ENCODE peak calls at places on chromosome 15, in eight cellular contexts. One of them, this sample, is unnamed.

GRCh38 chr15:69885182-69886041 is 212.3 kb downstream of the TLE3 start:
- DNase-seq in stimulated activated CD4-positive, alpha-beta T cell treated with anti-CD3 and anti-CD28 coated beads, Interleukin-2, amount 100 ng/mL, for 24 hours: no peak
- DNase-seq in left cardiac atrium: no peak
- DNase-seq in tibial nerve: no peak
- DNase-seq in activated gamma-delta T cell treated with Interleukin-2 at 50 U/mL for 16 hours: no peak
- DNase-seq in AG10803: no peak
- DNase-seq in erythroblast: no peak
- DNase-seq in AG08395: no peak
- DNase-seq in this sample: no peak

GRCh38 chr15:88627463-88627862 is 6.3 kb downstream of the AEN start:
- DNase-seq in activated gamma-delta T cell treated with Interleukin-2 at 50 U/mL for 16 hours: peak; percentile 71
- DNase-seq in tibial nerve: no peak
- DNase-seq in AG10803: no peak
- DNase-seq in left cardiac atrium: no peak
- DNase-seq in erythroblast: peak; percentile 39
- DNase-seq in AG08395: no peak
- DNase-seq in stimulated activated CD4-positive, alpha-beta T cell treated with anti-CD3 and anti-CD28 coated beads, Interleukin-2, amount 100 ng/mL, for 24 hours: peak; percentile 44
- DNase-seq in this sample: no peak

GRCh38 chr15:27486676-27487290 is 515.8 kb downstream of the GABRG3 start:
- DNase-seq in activated gamma-delta T cell treated with Interleukin-2 at 50 U/mL for 16 hours: no peak
- DNase-seq in AG08395: no peak
- DNase-seq in stimulated activated CD4-positive, alpha-beta T cell treated with anti-CD3 and anti-CD28 coated beads, Interleukin-2, amount 100 ng/mL, for 24 hours: no peak
- DNase-seq in AG10803: no peak
- DNase-seq in left cardiac atrium: no peak
- DNase-seq in erythroblast: no peak
- DNase-seq in tibial nerve: no peak
- DNase-seq in this sample: no peak

GRCh38 chr15:38600241-38600640 is 35.6 kb upstream of the RASGRP1 start:
- DNase-seq in activated gamma-delta T cell treated with Interleukin-2 at 50 U/mL for 16 hours: no peak
- DNase-seq in AG10803: no peak
- DNase-seq in AG08395: no peak
- DNase-seq in erythroblast: no peak
- DNase-seq in tibial nerve: no peak
- DNase-seq in left cardiac atrium: no peak
- DNase-seq in stimulated activated CD4-positive, alpha-beta T cell treated with anti-CD3 and anti-CD28 coated beads, Interleukin-2, amount 100 ng/mL, for 24 hours: no peak
- DNase-seq in this sample: no peak

GRCh38 chr15:59885832-59886231 is 118.3 kb upstream of the FOXB1 start:
- DNase-seq in AG08395: peak; percentile 10
- DNase-seq in stimulated activated CD4-positive, alpha-beta T cell treated with anti-CD3 and anti-CD28 coated beads, Interleukin-2, amount 100 ng/mL, for 24 hours: no peak
- DNase-seq in AG10803: peak; percentile 31
- DNase-seq in tibial nerve: no peak
- DNase-seq in activated gamma-delta T cell treated with Interleukin-2 at 50 U/mL for 16 hours: no peak
- DNase-seq in left cardiac atrium: no peak
- DNase-seq in erythroblast: no peak
- DNase-seq in this sample: no peak

GRCh38 chr15:76636059-76636458 is 269.1 kb downstream of the SCAPER start:
- DNase-seq in erythroblast: no peak
- DNase-seq in AG10803: no peak
- DNase-seq in tibial nerve: no peak
- DNase-seq in activated gamma-delta T cell treated with Interleukin-2 at 50 U/mL for 16 hours: no peak
- DNase-seq in left cardiac atrium: no peak
- DNase-seq in AG08395: no peak
- DNase-seq in stimulated activated CD4-positive, alpha-beta T cell treated with anti-CD3 and anti-CD28 coated beads, Interleukin-2, amount 100 ng/mL, for 24 hours: no peak
- DNase-seq in this sample: no peak

GRCh38 chr15:94587071-94587470 is 355.7 kb downstream of the MCTP2 start:
- DNase-seq in AG08395: no peak
- DNase-seq in erythroblast: no peak
- DNase-seq in AG10803: no peak
- DNase-seq in left cardiac atrium: no peak
- DNase-seq in tibial nerve: no peak
- DNase-seq in activated gamma-delta T cell treated with Interleukin-2 at 50 U/mL for 16 hours: no peak
- DNase-seq in stimulated activated CD4-positive, alpha-beta T cell treated with anti-CD3 and anti-CD28 coated beads, Interleukin-2, amount 100 ng/mL, for 24 hours: no peak
- DNase-seq in this sample: no peak

GRCh38 chr15:98713585-98714001 is 65.3 kb downstream of the IGF1R start:
- DNase-seq in stimulated activated CD4-positive, alpha-beta T cell treated with anti-CD3 and anti-CD28 coated beads, Interleukin-2, amount 100 ng/mL, for 24 hours: no peak
- DNase-seq in erythroblast: no peak
- DNase-seq in AG08395: peak; percentile 83
- DNase-seq in tibial nerve: no peak
- DNase-seq in left cardiac atrium: peak; percentile 47
- DNase-seq in AG10803: peak; percentile 72
- DNase-seq in activated gamma-delta T cell treated with Interleukin-2 at 50 U/mL for 16 hours: no peak
- DNase-seq in this sample: no peak

GRCh38 chr15:42921049-42921731 is 612 bp upstream of the TTBK2 start:
- DNase-seq in AG10803: peak; percentile 17
- DNase-seq in AG08395: peak; percentile 5
- DNase-seq in stimulated activated CD4-positive, alpha-beta T cell treated with anti-CD3 and anti-CD28 coated beads, Interleukin-2, amount 100 ng/mL, for 24 hours: peak; percentile 51
- DNase-seq in tibial nerve: peak; percentile 26
- DNase-seq in activated gamma-delta T cell treated with Interleukin-2 at 50 U/mL for 16 hours: peak; percentile 35
- DNase-seq in erythroblast: peak; percentile 62
- DNase-seq in left cardiac atrium: no peak
- DNase-seq in this sample: peak; percentile 68

GRCh38 chr15:37019479-37020433 is 80.6 kb downstream of the MEIS2 start:
- DNase-seq in stimulated activated CD4-positive, alpha-beta T cell treated with anti-CD3 and anti-CD28 coated beads, Interleukin-2, amount 100 ng/mL, for 24 hours: no peak
- DNase-seq in left cardiac atrium: no peak
- DNase-seq in activated gamma-delta T cell treated with Interleukin-2 at 50 U/mL for 16 hours: no peak
- DNase-seq in erythroblast: peak; percentile 4
- DNase-seq in tibial nerve: no peak
- DNase-seq in AG08395: no peak
- DNase-seq in AG10803: peak; percentile 9
- DNase-seq in this sample: no peak

GRCh38 chr15:58666957-58667356 is 82.5 kb downstream of the ADAM10 start:
- DNase-seq in left cardiac atrium: no peak
- DNase-seq in stimulated activated CD4-positive, alpha-beta T cell treated with anti-CD3 and anti-CD28 coated beads, Interleukin-2, amount 100 ng/mL, for 24 hours: no peak
- DNase-seq in AG08395: peak; percentile 21
- DNase-seq in AG10803: peak; percentile 11
- DNase-seq in tibial nerve: no peak
- DNase-seq in activated gamma-delta T cell treated with Interleukin-2 at 50 U/mL for 16 hours: no peak
- DNase-seq in erythroblast: no peak
- DNase-seq in this sample: no peak

GRCh38 chr15:64023215-64023614 is 23.1 kb downstream of the DAPK2 start:
- DNase-seq in erythroblast: no peak
- DNase-seq in stimulated activated CD4-positive, alpha-beta T cell treated with anti-CD3 and anti-CD28 coated beads, Interleukin-2, amount 100 ng/mL, for 24 hours: no peak
- DNase-seq in AG10803: no peak
- DNase-seq in AG08395: no peak
- DNase-seq in tibial nerve: no peak
- DNase-seq in left cardiac atrium: no peak
- DNase-seq in activated gamma-delta T cell treated with Interleukin-2 at 50 U/mL for 16 hours: no peak
- DNase-seq in this sample: no peak

GRCh38 chr15:67520276-67520975 is 505 bp upstream of the C15orf61 start:
- DNase-seq in AG08395: no peak
- DNase-seq in erythroblast: no peak
- DNase-seq in AG10803: no peak
- DNase-seq in left cardiac atrium: no peak
- DNase-seq in activated gamma-delta T cell treated with Interleukin-2 at 50 U/mL for 16 hours: no peak
- DNase-seq in stimulated activated CD4-positive, alpha-beta T cell treated with anti-CD3 and anti-CD28 coated beads, Interleukin-2, amount 100 ng/mL, for 24 hours: no peak
- DNase-seq in tibial nerve: no peak
- DNase-seq in this sample: no peak

GRCh38 chr15:70121656-70122297 is 24.1 kb upstream of the TLE3 start:
- DNase-seq in activated gamma-delta T cell treated with Interleukin-2 at 50 U/mL for 16 hours: no peak
- DNase-seq in erythroblast: no peak
- DNase-seq in AG08395: peak; percentile 93
- DNase-seq in tibial nerve: peak; percentile 83
- DNase-seq in AG10803: peak; percentile 85
- DNase-seq in stimulated activated CD4-positive, alpha-beta T cell treated with anti-CD3 and anti-CD28 coated beads, Interleukin-2, amount 100 ng/mL, for 24 hours: no peak
- DNase-seq in left cardiac atrium: peak; percentile 69
- DNase-seq in this sample: no peak

GRCh38 chr15:100601158-100601557 is 826 bp downstream of the LINS1 start:
- DNase-seq in erythroblast: peak; percentile 74
- DNase-seq in tibial nerve: no peak
- DNase-seq in stimulated activated CD4-positive, alpha-beta T cell treated with anti-CD3 and anti-CD28 coated beads, Interleukin-2, amount 100 ng/mL, for 24 hours: peak; percentile 52
- DNase-seq in AG10803: no peak
- DNase-seq in activated gamma-delta T cell treated with Interleukin-2 at 50 U/mL for 16 hours: peak; percentile 12
- DNase-seq in AG08395: no peak
- DNase-seq in left cardiac atrium: no peak
- DNase-seq in this sample: no peak

GRCh38 chr15:90561344-90562244 is 31.9 kb downstream of the CRTC3 start:
- DNase-seq in stimulated activated CD4-positive, alpha-beta T cell treated with anti-CD3 and anti-CD28 coated beads, Interleukin-2, amount 100 ng/mL, for 24 hours: peak; percentile 26
- DNase-seq in tibial nerve: no peak
- DNase-seq in left cardiac atrium: no peak
- DNase-seq in erythroblast: no peak
- DNase-seq in activated gamma-delta T cell treated with Interleukin-2 at 50 U/mL for 16 hours: no peak
- DNase-seq in AG10803: peak; percentile 92
- DNase-seq in AG08395: peak; percentile 36
- DNase-seq in this sample: no peak

GRCh38 chr15:62059818-62060115 is 480 bp downstream of the VPS13C start:
- DNase-seq in stimulated activated CD4-positive, alpha-beta T cell treated with anti-CD3 and anti-CD28 coated beads, Interleukin-2, amount 100 ng/mL, for 24 hours: peak; percentile 57
- DNase-seq in AG10803: peak; percentile 47
- DNase-seq in tibial nerve: peak; percentile 29
- DNase-seq in erythroblast: peak; percentile 81
- DNase-seq in AG08395: peak; percentile 48
- DNase-seq in activated gamma-delta T cell treated with Interleukin-2 at 50 U/mL for 16 hours: peak; percentile 54
- DNase-seq in left cardiac atrium: peak; percentile 52
- DNase-seq in this sample: peak; percentile 66

GRCh38 chr15:44295909-44296420 is 7.4 kb downstream of the GOLM2 start:
- DNase-seq in AG10803: no peak
- DNase-seq in activated gamma-delta T cell treated with Interleukin-2 at 50 U/mL for 16 hours: no peak
- DNase-seq in stimulated activated CD4-positive, alpha-beta T cell treated with anti-CD3 and anti-CD28 coated beads, Interleukin-2, amount 100 ng/mL, for 24 hours: no peak
- DNase-seq in AG08395: no peak
- DNase-seq in erythroblast: no peak
- DNase-seq in left cardiac atrium: no peak
- DNase-seq in tibial nerve: peak; percentile 12
- DNase-seq in this sample: no peak

GRCh38 chr15:81235781-81236507 is 39.3 kb downstream of the IL16 start:
- DNase-seq in erythroblast: no peak
- DNase-seq in AG08395: peak; percentile 93
- DNase-seq in tibial nerve: no peak
- DNase-seq in stimulated activated CD4-positive, alpha-beta T cell treated with anti-CD3 and anti-CD28 coated beads, Interleukin-2, amount 100 ng/mL, for 24 hours: peak; percentile 2
- DNase-seq in AG10803: peak; percentile 99
- DNase-seq in left cardiac atrium: no peak
- DNase-seq in activated gamma-delta T cell treated with Interleukin-2 at 50 U/mL for 16 hours: no peak
- DNase-seq in this sample: no peak

GRCh38 chr15:38084289-38084688 is 149.8 kb downstream of the TMCO5A start:
- DNase-seq in AG10803: no peak
- DNase-seq in stimulated activated CD4-positive, alpha-beta T cell treated with anti-CD3 and anti-CD28 coated beads, Interleukin-2, amount 100 ng/mL, for 24 hours: no peak
- DNase-seq in tibial nerve: no peak
- DNase-seq in AG08395: no peak
- DNase-seq in erythroblast: no peak
- DNase-seq in activated gamma-delta T cell treated with Interleukin-2 at 50 U/mL for 16 hours: no peak
- DNase-seq in left cardiac atrium: no peak
- DNase-seq in this sample: no peak

GRCh38 chr15:39127925-39128617 is 452.8 kb upstream of the THBS1 start:
- DNase-seq in left cardiac atrium: no peak
- DNase-seq in tibial nerve: no peak
- DNase-seq in erythroblast: peak; percentile 79
- DNase-seq in stimulated activated CD4-positive, alpha-beta T cell treated with anti-CD3 and anti-CD28 coated beads, Interleukin-2, amount 100 ng/mL, for 24 hours: no peak
- DNase-seq in activated gamma-delta T cell treated with Interleukin-2 at 50 U/mL for 16 hours: no peak
- DNase-seq in AG08395: peak; percentile 72
- DNase-seq in AG10803: peak; percentile 99
- DNase-seq in this sample: no peak

GRCh38 chr15:66851226-66852063 is 149.4 kb downstream of the SMAD6 start:
- DNase-seq in left cardiac atrium: peak; percentile 90
- DNase-seq in AG10803: peak; percentile 77
- DNase-seq in tibial nerve: peak; percentile 86
- DNase-seq in activated gamma-delta T cell treated with Interleukin-2 at 50 U/mL for 16 hours: peak; percentile 64
- DNase-seq in AG08395: peak; percentile 92
- DNase-seq in stimulated activated CD4-positive, alpha-beta T cell treated with anti-CD3 and anti-CD28 coated beads, Interleukin-2, amount 100 ng/mL, for 24 hours: peak; percentile 86
- DNase-seq in erythroblast: peak; percentile 85
- DNase-seq in this sample: no peak

GRCh38 chr15:81321667-81322066 is 2.3 kb downstream of the STARD5 start:
- DNase-seq in AG10803: no peak
- DNase-seq in tibial nerve: no peak
- DNase-seq in stimulated activated CD4-positive, alpha-beta T cell treated with anti-CD3 and anti-CD28 coated beads, Interleukin-2, amount 100 ng/mL, for 24 hours: no peak
- DNase-seq in activated gamma-delta T cell treated with Interleukin-2 at 50 U/mL for 16 hours: no peak
- DNase-seq in erythroblast: no peak
- DNase-seq in left cardiac atrium: no peak
- DNase-seq in AG08395: no peak
- DNase-seq in this sample: no peak

GRCh38 chr15:40046721-40047412 is 7.9 kb upstream of the SRP14 start:
- DNase-seq in erythroblast: no peak
- DNase-seq in activated gamma-delta T cell treated with Interleukin-2 at 50 U/mL for 16 hours: no peak
- DNase-seq in AG08395: peak; percentile 66
- DNase-seq in stimulated activated CD4-positive, alpha-beta T cell treated with anti-CD3 and anti-CD28 coated beads, Interleukin-2, amount 100 ng/mL, for 24 hours: no peak
- DNase-seq in tibial nerve: no peak
- DNase-seq in left cardiac atrium: no peak
- DNase-seq in AG10803: peak; percentile 65
- DNase-seq in this sample: no peak

GRCh38 chr15:53448215-53449001 is 311.1 kb downstream of the WDR72 start:
- DNase-seq in tibial nerve: no peak
- DNase-seq in AG10803: no peak
- DNase-seq in erythroblast: no peak
- DNase-seq in stimulated activated CD4-positive, alpha-beta T cell treated with anti-CD3 and anti-CD28 coated beads, Interleukin-2, amount 100 ng/mL, for 24 hours: no peak
- DNase-seq in activated gamma-delta T cell treated with Interleukin-2 at 50 U/mL for 16 hours: no peak
- DNase-seq in left cardiac atrium: no peak
- DNase-seq in AG08395: no peak
- DNase-seq in this sample: no peak

GRCh38 chr15:26615927-26616302 is 157.0 kb downstream of the GABRB3 start:
- DNase-seq in activated gamma-delta T cell treated with Interleukin-2 at 50 U/mL for 16 hours: no peak
- DNase-seq in AG08395: no peak
- DNase-seq in left cardiac atrium: no peak
- DNase-seq in erythroblast: no peak
- DNase-seq in AG10803: no peak
- DNase-seq in tibial nerve: no peak
- DNase-seq in stimulated activated CD4-positive, alpha-beta T cell treated with anti-CD3 and anti-CD28 coated beads, Interleukin-2, amount 100 ng/mL, for 24 hours: no peak
- DNase-seq in this sample: no peak

GRCh38 chr15:85318048-85318731 is 62.2 kb upstream of the AKAP13 start:
- DNase-seq in activated gamma-delta T cell treated with Interleukin-2 at 50 U/mL for 16 hours: no peak
- DNase-seq in AG08395: peak; percentile 89
- DNase-seq in stimulated activated CD4-positive, alpha-beta T cell treated with anti-CD3 and anti-CD28 coated beads, Interleukin-2, amount 100 ng/mL, for 24 hours: peak; percentile 20
- DNase-seq in AG10803: peak; percentile 92
- DNase-seq in left cardiac atrium: no peak
- DNase-seq in tibial nerve: no peak
- DNase-seq in erythroblast: no peak
- DNase-seq in this sample: no peak

GRCh38 chr15:99536422-99537033 is 29.3 kb upstream of the MEF2A start:
- DNase-seq in AG10803: peak; percentile 78
- DNase-seq in left cardiac atrium: peak; percentile 76
- DNase-seq in tibial nerve: no peak
- DNase-seq in AG08395: peak; percentile 86
- DNase-seq in stimulated activated CD4-positive, alpha-beta T cell treated with anti-CD3 and anti-CD28 coated beads, Interleukin-2, amount 100 ng/mL, for 24 hours: no peak
- DNase-seq in erythroblast: no peak
- DNase-seq in activated gamma-delta T cell treated with Interleukin-2 at 50 U/mL for 16 hours: no peak
- DNase-seq in this sample: peak; percentile 94

GRCh38 chr15:49468440-49468839 is 45.4 kb downstream of the FGF7 start:
- DNase-seq in activated gamma-delta T cell treated with Interleukin-2 at 50 U/mL for 16 hours: no peak
- DNase-seq in erythroblast: no peak
- DNase-seq in stimulated activated CD4-positive, alpha-beta T cell treated with anti-CD3 and anti-CD28 coated beads, Interleukin-2, amount 100 ng/mL, for 24 hours: no peak
- DNase-seq in left cardiac atrium: no peak
- DNase-seq in AG10803: peak; percentile 72
- DNase-seq in tibial nerve: no peak
- DNase-seq in AG08395: peak; percentile 47
- DNase-seq in this sample: no peak

GRCh38 chr15:84570164-84570692 is 30.6 kb upstream of the ZSCAN2 start:
- DNase-seq in tibial nerve: peak; percentile 53
- DNase-seq in erythroblast: peak; percentile 77
- DNase-seq in activated gamma-delta T cell treated with Interleukin-2 at 50 U/mL for 16 hours: peak; percentile 50
- DNase-seq in left cardiac atrium: peak; percentile 61
- DNase-seq in AG10803: peak; percentile 55
- DNase-seq in stimulated activated CD4-positive, alpha-beta T cell treated with anti-CD3 and anti-CD28 coated beads, Interleukin-2, amount 100 ng/mL, for 24 hours: peak; percentile 66
- DNase-seq in AG08395: peak; percentile 41
- DNase-seq in this sample: peak; percentile 80

GRCh38 chr15:44726568-44727461 is 9.5 kb upstream of the TRIM69 start:
- DNase-seq in left cardiac atrium: no peak
- DNase-seq in AG10803: peak; percentile 93
- DNase-seq in erythroblast: no peak
- DNase-seq in AG08395: peak; percentile 87
- DNase-seq in stimulated activated CD4-positive, alpha-beta T cell treated with anti-CD3 and anti-CD28 coated beads, Interleukin-2, amount 100 ng/mL, for 24 hours: peak; percentile 48
- DNase-seq in tibial nerve: peak; percentile 37
- DNase-seq in activated gamma-delta T cell treated with Interleukin-2 at 50 U/mL for 16 hours: peak; percentile 75
- DNase-seq in this sample: no peak

GRCh38 chr15:73394782-73395181 is 26.0 kb upstream of the HCN4 start:
- DNase-seq in erythroblast: no peak
- DNase-seq in stimulated activated CD4-positive, alpha-beta T cell treated with anti-CD3 and anti-CD28 coated beads, Interleukin-2, amount 100 ng/mL, for 24 hours: no peak
- DNase-seq in AG10803: no peak
- DNase-seq in tibial nerve: no peak
- DNase-seq in AG08395: no peak
- DNase-seq in left cardiac atrium: peak; percentile 61
- DNase-seq in activated gamma-delta T cell treated with Interleukin-2 at 50 U/mL for 16 hours: no peak
- DNase-seq in this sample: no peak

GRCh38 chr15:33994005-33994615 is 25.8 kb downstream of the CHRM5 start:
- DNase-seq in AG08395: no peak
- DNase-seq in erythroblast: peak; percentile 62
- DNase-seq in stimulated activated CD4-positive, alpha-beta T cell treated with anti-CD3 and anti-CD28 coated beads, Interleukin-2, amount 100 ng/mL, for 24 hours: no peak
- DNase-seq in tibial nerve: no peak
- DNase-seq in left cardiac atrium: no peak
- DNase-seq in activated gamma-delta T cell treated with Interleukin-2 at 50 U/mL for 16 hours: no peak
- DNase-seq in AG10803: peak; percentile 18
- DNase-seq in this sample: no peak

GRCh38 chr15:42920281-42921048 is at the start of gene TTBK2:
- DNase-seq in left cardiac atrium: peak; percentile 98
- DNase-seq in stimulated activated CD4-positive, alpha-beta T cell treated with anti-CD3 and anti-CD28 coated beads, Interleukin-2, amount 100 ng/mL, for 24 hours: peak; percentile 97
- DNase-seq in tibial nerve: peak; percentile 97
- DNase-seq in AG10803: peak; percentile 99
- DNase-seq in erythroblast: peak; percentile 99
- DNase-seq in AG08395: peak; percentile 98
- DNase-seq in activated gamma-delta T cell treated with Interleukin-2 at 50 U/mL for 16 hours: peak; percentile 98
- DNase-seq in this sample: peak; percentile 92

This sample was measured in ascending aorta.